ENCODE peak calls at places on chromosomes 16 and 17, in eight cellular contexts. R is AG04450; J is HepG2; N is GM13976; Q is A549; K is CD8-positive, alpha-beta T cell; O is ovary; S is RWPE1. C is an unnamed sample.

GRCh38 chr16:70691223-70692129 is 5.6 kb upstream of the MTSS2 start:
- DNase-seq in R (peak; percentile 96), J (peak; percentile 48), N (no peak), Q (peak; percentile 67), K (no peak), O (peak; percentile 82), S (no peak), C (no peak)

GRCh38 chr16:71358464-71359031 is at the start of gene CALB2:
- DNase-seq in R (no peak), J (peak; percentile 43), N (peak; percentile 92), Q (peak; percentile 46), K (peak; percentile 76), O (peak; percentile 41), S (peak; percentile 62), C (no peak)

GRCh38 chr16:30948956-30949654 is at the start of gene ORAI3:
- DNase-seq in R (no peak), J (no peak), N (peak; percentile 89), Q (peak; percentile 57), K (peak; percentile 69), O (peak; percentile 80), S (peak; percentile 48), C (no peak)

GRCh38 chr17:21177854-21178600 is 35.9 kb downstream of the TMEM11 start:
- DNase-seq in R (no peak), J (no peak), N (peak; percentile 10), Q (no peak), K (no peak), O (no peak), S (no peak), C (no peak)

GRCh38 chr17:75152971-75153853 is 1.1 kb downstream of the JPT1 start:
- DNase-seq in R (no peak), J (peak; percentile 34), N (peak; percentile 57), Q (peak; percentile 71), K (no peak), O (no peak), S (peak; percentile 63), C (peak; percentile 38)

GRCh38 chr17:73546770-73547345 is 97.4 kb downstream of the SDK2 start:
- DNase-seq in R (no peak), J (peak; percentile 13), N (peak; percentile 60), Q (peak; percentile 40), K (peak; percentile 60), O (no peak), S (peak; percentile 68), C (no peak)

GRCh38 chr16:89553733-89554132 is 6.7 kb upstream of the RPL13 start:
- DNase-seq in R (no peak), J (no peak), N (no peak), Q (no peak), K (no peak), O (no peak), S (no peak), C (no peak)

GRCh38 chr17:19004601-19005441 is at the start of gene FAM83G:
- DNase-seq in R (no peak), J (peak; percentile 69), N (peak; percentile 91), Q (peak; percentile 87), K (peak; percentile 89), O (peak; percentile 74), S (peak; percentile 84), C (no peak)

GRCh38 chr16:81767987-81768592 is 11.0 kb upstream of the PLCG2 start:
- DNase-seq in R (no peak), J (peak; percentile 93), N (no peak), Q (peak; percentile 56), K (no peak), O (no peak), S (no peak), C (peak; percentile 99)

DNA sequence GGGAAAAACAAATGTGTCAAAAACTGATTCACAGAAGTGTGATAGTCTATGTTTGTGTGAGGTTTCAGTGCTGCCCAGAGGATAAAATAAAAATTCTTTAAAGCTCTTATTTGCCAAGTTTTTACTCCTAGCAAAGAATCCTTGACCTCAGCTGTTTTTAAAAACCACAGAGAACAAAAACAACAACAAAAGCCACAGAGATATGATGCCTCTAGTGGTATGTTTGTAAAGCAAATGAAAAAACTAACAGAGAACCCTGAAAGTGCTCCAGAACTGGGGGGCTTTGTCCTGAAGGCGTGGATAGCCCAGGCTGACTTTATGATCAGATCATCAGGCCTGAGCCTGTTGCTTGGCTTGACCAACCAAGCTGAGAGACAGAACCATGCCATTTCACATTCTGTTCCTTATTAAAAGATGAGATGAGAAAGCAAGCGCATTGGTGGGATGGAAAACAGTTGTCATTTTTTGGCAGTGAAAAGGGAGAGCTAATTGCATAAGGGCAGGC is 411.1 kb downstream of the CPPED1 start:
- DNase-seq in R (no peak), J (no peak), N (no peak), Q (no peak), K (no peak), O (peak; percentile 41), S (no peak), C (no peak)
- TF ChIP-seq CTCF in R (no peak), J (no peak), N (no peak), Q (no peak), K (no peak), O (no peak), S (no peak), C (no peak)

DNA sequence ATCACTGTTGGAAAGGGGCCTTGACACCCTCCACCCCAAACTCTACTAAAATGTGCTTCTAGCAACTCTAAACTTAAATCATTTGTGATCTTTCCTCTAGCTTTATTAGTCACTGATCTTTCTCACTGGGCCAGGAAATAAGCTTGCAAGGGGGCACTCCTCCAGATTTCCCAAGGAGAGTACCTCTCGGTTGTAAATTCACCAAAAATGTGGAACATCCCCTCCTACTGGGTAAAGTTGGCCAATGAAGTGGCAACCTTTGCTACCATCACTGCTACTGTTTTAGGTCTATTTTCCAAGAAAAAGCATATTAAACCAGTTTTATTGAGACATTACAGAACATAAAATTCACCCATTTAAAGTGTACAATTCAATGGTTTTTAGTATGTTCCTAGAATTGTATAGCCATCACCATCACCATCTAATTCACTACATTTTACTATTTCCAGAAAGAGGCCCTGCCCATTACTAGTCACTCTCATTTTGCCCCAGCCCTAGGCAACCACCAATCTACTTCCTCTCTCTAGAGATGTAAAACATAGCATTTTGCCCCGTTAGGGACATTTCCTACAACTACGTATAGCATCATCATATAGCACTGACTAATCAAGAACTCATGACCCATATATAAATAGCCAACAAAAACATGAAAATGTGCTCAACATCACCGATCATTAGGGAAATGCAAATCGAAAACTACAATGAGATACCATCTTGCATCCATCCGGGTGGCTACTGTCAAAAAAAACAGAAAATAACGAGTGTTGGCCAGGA is 44.6 kb upstream of the ADCY9 start:
- DNase-seq in R (no peak), J (no peak), N (no peak), Q (no peak), K (no peak), O (no peak), S (no peak), C (no peak)
- TF ChIP-seq CTCF in R (no peak), J (no peak), N (no peak), Q (no peak), K (no peak), O (no peak), S (no peak), C (no peak)

GRCh38 chr16:17963185-17963836 is 373.2 kb downstream of the NPIPA8 start:
- DNase-seq in R (no peak), J (no peak), N (no peak), Q (no peak), K (no peak), O (no peak), S (no peak), C (no peak)

GRCh38 chr16:17962726-17963125 is 373.8 kb downstream of the NPIPA8 start:
- DNase-seq in R (no peak), J (no peak), N (no peak), Q (no peak), K (no peak), O (no peak), S (no peak), C (no peak)

GRCh38 chr16:17965131-17965530 is 371.4 kb downstream of the NPIPA8 start:
- DNase-seq in R (no peak), J (no peak), N (no peak), Q (no peak), K (no peak), O (no peak), S (no peak), C (no peak)

GRCh38 chr16:17964196-17964595 is 372.3 kb downstream of the NPIPA8 start:
- DNase-seq in R (no peak), J (no peak), N (no peak), Q (no peak), K (no peak), O (no peak), S (no peak), C (no peak)
- TF ChIP-seq CTCF in R (no peak), J (no peak), N (no peak), Q (no peak), K (no peak), O (no peak), S (no peak), C (no peak)

GRCh38 chr17:2731807-2732206 is 17.6 kb downstream of the CCDC92B start:
- DNase-seq in R (no peak), J (no peak), N (no peak), Q (no peak), K (no peak), O (no peak), S (no peak), C (no peak)

GRCh38 chr17:2734939-2735338 is 14.5 kb downstream of the CCDC92B start:
- DNase-seq in R (no peak), J (no peak), N (no peak), Q (no peak), K (no peak), O (no peak), S (no peak), C (no peak)

GRCh38 chr17:2737693-2738092 is 11.8 kb downstream of the CCDC92B start:
- DNase-seq in R (no peak), J (no peak), N (no peak), Q (no peak), K (no peak), O (no peak), S (no peak), C (no peak)

GRCh38 chr17:2736956-2737355 is 12.5 kb downstream of the CCDC92B start:
- DNase-seq in R (no peak), J (no peak), N (no peak), Q (no peak), K (no peak), O (no peak), S (peak; percentile 95), C (no peak)

DNA sequence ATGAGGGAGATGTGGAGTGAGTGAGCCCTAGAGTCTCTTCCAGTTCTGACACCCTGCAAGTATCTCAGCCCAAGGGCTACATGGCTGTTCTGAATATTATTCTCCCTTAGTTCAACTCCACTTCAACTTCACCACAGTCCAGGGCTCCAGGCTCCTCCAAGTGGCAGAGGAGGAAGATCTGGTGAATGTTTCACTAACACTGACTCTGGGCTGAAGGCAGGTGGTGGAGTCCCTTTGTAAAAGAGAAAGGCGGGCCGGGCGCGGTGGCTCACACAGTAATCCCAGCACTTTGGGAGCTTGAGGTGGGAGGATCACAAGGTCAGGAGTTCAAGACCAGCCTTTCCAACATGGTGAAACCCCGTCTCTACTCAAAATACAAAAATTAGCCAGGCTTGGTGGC is 13.6 kb downstream of the CCDC92B start:
- DNase-seq in R (no peak), J (no peak), N (no peak), Q (no peak), K (no peak), O (no peak), S (no peak), C (no peak)
- TF ChIP-seq CTCF in R (no peak), J (peak; percentile 16), N (no peak), Q (no peak), K (no peak), O (no peak), S (no peak), C (no peak)

C was measured in LNCaP clone FGC.